ENCODE peak calls at places on chromosomes 1 and 21, in six cellular contexts. U is PC-9, Z is GM23248, K is GM23338, J is OCI-LY7, A is PC-3. W is an unnamed sample.
A peak's percentile ranks its signal among the peaks of the same experiment; 100 is the strongest.

GRCh38 chr1:24155011-24155782 is 12.3 kb upstream of the IL22RA1 start:
- DNase-seq in U (no peak), Z (peak; percentile 20), K (peak; percentile 78), J (peak; percentile 16), A (peak; percentile 28), W (peak; percentile 57)

GRCh38 chr1:198465201-198466144 is 75.0 kb downstream of the ATP6V1G3 start:
- DNase-seq in U (peak; percentile 65), Z (peak; percentile 82), K (peak; percentile 78), J (peak; percentile 62), A (peak; percentile 74), W (peak; percentile 56)

GRCh38 chr1:100747821-100748220 is 28.3 kb downstream of the VCAM1 start:
- DNase-seq in U (no peak), Z (no peak), K (no peak), J (no peak), A (no peak), W (no peak)

GRCh38 chr1:7606096-7606495 is 165.0 kb upstream of the VAMP3 start:
- DNase-seq in U (no peak), Z (no peak), K (no peak), J (no peak), A (no peak), W (no peak)

GRCh38 chr1:56375184-56375837 is 204.1 kb downstream of the PLPP3 start:
- DNase-seq in U (peak; percentile 76), Z (peak; percentile 31), K (peak; percentile 59), J (no peak), A (peak; percentile 90), W (no peak)

GRCh38 chr1:93680121-93681094 is 1.2 kb downstream of the BCAR3 start:
- DNase-seq in U (peak; percentile 86), Z (peak; percentile 95), K (peak; percentile 97), J (peak; percentile 88), A (peak; percentile 82), W (peak; percentile 92)

GRCh38 chr1:167819849-167820683 is 93.9 kb downstream of the ADCY10 start:
- DNase-seq in U (peak; percentile 60), Z (peak; percentile 94), K (peak; percentile 82), J (no peak), A (peak; percentile 93), W (peak; percentile 77)

GRCh38 chr1:197356723-197357533 is 88.9 kb downstream of the CRB1 start:
- DNase-seq in U (peak; percentile 41), Z (peak; percentile 65), K (peak; percentile 72), J (peak; percentile 51), A (peak; percentile 62), W (peak; percentile 66)

GRCh38 chr1:99180915-99181314 is 83.4 kb upstream of the PLPPR4 start:
- DNase-seq in U (no peak), Z (no peak), K (no peak), J (no peak), A (no peak), W (no peak)

GRCh38 chr21:26461500-26461899 is 111.6 kb downstream of the CYYR1 start:
- DNase-seq in U (no peak), Z (peak; percentile 45), K (no peak), J (no peak), A (peak; percentile 30), W (no peak)

GRCh38 chr1:79005945-79006344 is 585 bp downstream of the ADGRL4 start:
- DNase-seq in U (no peak), Z (peak; percentile 40), K (peak; percentile 2), J (no peak), A (no peak), W (no peak)

GRCh38 chr1:227942716-227943261 is 4.9 kb downstream of the WNT9A start:
- DNase-seq in U (no peak), Z (no peak), K (no peak), J (no peak), A (no peak), W (no peak)

GRCh38 chr21:42534901-42535378 is 21.3 kb downstream of the SLC37A1 start:
- DNase-seq in U (no peak), Z (no peak), K (no peak), J (peak; percentile 88), A (no peak), W (no peak)

GRCh38 chr21:28308516-28308915 is 684.2 kb downstream of the LTN1 start:
- DNase-seq in U (no peak), Z (peak; percentile 62), K (no peak), J (no peak), A (peak; percentile 74), W (no peak)

GRCh38 chr1:21451981-21452411 is 12.1 kb downstream of the NBPF3 start:
- DNase-seq in U (no peak), Z (peak; percentile 36), K (no peak), J (no peak), A (peak; percentile 34), W (no peak)

GRCh38 chr1:211738709-211739301 is 63.4 kb upstream of the NEK2 start:
- DNase-seq in U (peak; percentile 63), Z (no peak), K (no peak), J (peak; percentile 10), A (peak; percentile 29), W (no peak)

GRCh38 chr1:9717193-9718005 is 65.9 kb downstream of the PIK3CD start:
- DNase-seq in U (no peak), Z (no peak), K (peak; percentile 78), J (peak; percentile 95), A (no peak), W (no peak)

GRCh38 chr1:110460253-110461220 is 9.6 kb downstream of the PROK1 start:
- DNase-seq in U (peak; percentile 80), Z (peak; percentile 86), K (peak; percentile 90), J (peak; percentile 81), A (peak; percentile 94), W (peak; percentile 89)

GRCh38 chr1:53619811-53620619 is 118.9 kb downstream of the GLIS1 start:
- DNase-seq in U (no peak), Z (peak; percentile 16), K (no peak), J (no peak), A (peak; percentile 18), W (no peak)

GRCh38 chr21:16124397-16125130 is 394.8 kb downstream of the USP25 start:
- DNase-seq in U (peak; percentile 36), Z (peak; percentile 90), K (peak; percentile 15), J (no peak), A (peak; percentile 90), W (peak; percentile 24)

GRCh38 chr21:36247316-36247715 is 72.7 kb upstream of the MORC3 start:
- DNase-seq in U (no peak), Z (no peak), K (no peak), J (no peak), A (no peak), W (no peak)

GRCh38 chr1:188295157-188295556 is 1466.4 kb downstream of the PLA2G4A start:
- DNase-seq in U (no peak), Z (no peak), K (peak; percentile 12), J (no peak), A (no peak), W (no peak)

GRCh38 chr1:42922687-42923366 is 35.8 kb downstream of the SLC2A1 start:
- DNase-seq in U (peak; percentile 80), Z (peak; percentile 84), K (peak; percentile 94), J (peak; percentile 87), A (peak; percentile 88), W (peak; percentile 73)

GRCh38 chr1:179706339-179706941 is 36.7 kb upstream of the FAM163A start:
- DNase-seq in U (no peak), Z (peak; percentile 70), K (peak; percentile 78), J (peak; percentile 70), A (peak; percentile 54), W (peak; percentile 80)

GRCh38 chr1:199794105-199794863 is 233.2 kb upstream of the NR5A2 start:
- DNase-seq in U (no peak), Z (peak; percentile 33), K (no peak), J (no peak), A (peak; percentile 40), W (no peak)

GRCh38 chr1:41978986-41979385 is 60.3 kb upstream of the HIVEP3 start:
- DNase-seq in U (no peak), Z (no peak), K (no peak), J (no peak), A (no peak), W (no peak)

DNA sequence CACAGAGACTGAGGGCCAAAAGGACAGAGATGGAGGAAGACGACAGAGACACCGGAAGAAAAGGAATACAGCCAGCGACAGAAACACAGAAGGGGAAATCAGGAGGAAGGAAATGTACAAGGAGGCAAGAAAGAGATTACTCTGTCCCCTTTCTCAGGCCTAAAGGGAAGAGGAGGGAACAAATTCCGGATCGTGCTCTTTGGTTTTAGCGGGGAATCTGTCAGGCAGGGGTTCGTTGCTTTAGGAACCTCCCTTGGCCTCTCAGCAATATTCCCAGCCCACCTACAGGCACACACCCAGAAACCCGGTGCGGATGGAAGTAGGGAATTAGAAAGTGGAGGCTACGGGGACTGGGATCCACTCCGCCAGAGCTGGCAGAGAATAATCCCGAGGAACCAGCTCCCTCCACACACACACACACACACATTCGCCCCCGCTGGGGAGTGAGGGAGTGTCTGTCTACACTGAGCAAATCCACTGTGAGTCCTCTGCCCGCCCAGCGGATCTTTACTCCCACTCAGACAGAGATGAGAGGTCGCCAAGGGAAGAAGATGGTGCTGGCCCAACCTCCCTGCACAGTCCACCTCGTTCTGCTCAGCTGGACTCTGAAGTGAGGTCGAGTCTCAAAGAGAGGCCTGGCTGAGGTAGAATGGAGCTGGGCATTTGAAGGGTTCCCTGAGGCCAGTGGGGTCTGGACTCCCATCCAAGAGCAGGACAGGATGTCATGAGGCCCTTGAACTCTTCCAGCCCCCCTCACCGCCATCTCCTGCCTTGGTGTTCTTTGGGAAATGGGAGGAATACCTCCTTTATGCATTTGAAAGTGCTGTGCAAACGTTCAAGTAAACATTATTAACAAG is 5.7 kb downstream of the TAL1 start:
- DNase-seq in U (no peak), Z (no peak), K (peak; percentile 24), J (no peak), A (no peak), W (no peak)
- H3K4me2 ChIP-seq in U (no peak overlapping the region), Z (no peak overlapping the region), K (peak overlapping the region; percentile 74), J (no peak overlapping the region), A (no peak overlapping the region), W (peak overlapping the region; percentile 83)

DNA sequence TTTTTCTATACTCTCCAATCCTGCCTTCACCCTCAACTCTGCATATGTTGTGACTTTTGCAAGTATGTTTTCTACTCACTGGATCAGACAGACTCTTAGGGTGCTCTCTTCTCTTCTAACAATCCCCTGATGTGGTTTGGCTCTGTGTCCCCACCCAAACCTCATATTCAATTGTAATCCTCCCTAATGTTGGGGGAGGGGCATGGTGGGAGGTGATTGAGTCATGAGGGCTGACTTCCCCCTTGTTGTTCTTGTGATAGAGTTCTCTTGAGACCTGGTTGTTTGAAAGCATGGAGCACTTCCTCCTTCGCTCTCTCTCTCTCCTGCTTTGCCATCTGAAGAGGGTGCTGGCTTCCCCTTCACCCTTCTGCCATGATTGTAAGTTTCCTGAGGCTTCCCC is 148.9 kb upstream of the IGSF21 start:
- DNase-seq in U (no peak), Z (no peak), K (no peak), J (peak; percentile 9), A (no peak), W (no peak)
- H2AFZ ChIP-seq in U (no peak overlapping the region), Z (no peak overlapping the region), K (peak overlapping the region; percentile 66), J (no peak overlapping the region), A (no peak overlapping the region), W (no peak overlapping the region)

DNA sequence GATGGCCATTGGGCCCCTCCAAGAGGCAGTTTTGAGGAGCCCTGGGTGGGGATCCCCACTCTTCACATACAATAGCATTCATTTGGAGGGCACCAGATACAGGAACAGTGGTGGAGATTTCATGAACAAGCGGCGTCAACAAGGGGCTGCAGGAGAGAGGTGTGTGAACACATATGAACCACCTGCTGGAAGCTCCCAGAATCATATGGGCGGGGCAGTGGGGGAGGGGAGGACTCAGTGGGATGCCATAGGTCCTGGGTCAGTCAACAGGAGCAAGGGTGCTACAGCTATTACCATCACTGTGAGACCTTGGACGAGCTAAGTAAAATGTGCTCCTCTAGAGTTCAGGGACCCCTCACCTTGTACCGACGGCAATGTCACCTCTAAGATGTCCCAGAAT is 100.4 kb upstream of the IRF2BP2 start:
- DNase-seq in U (peak; percentile 19), Z (no peak), K (no peak), J (no peak), A (no peak), W (no peak)
- H3K9me2 ChIP-seq in U (no peaks in the 10 kb centered on the region), Z (no peaks in the 10 kb centered on the region), K (peaks cover 3% of the 10 kb centered on the region), J (no peaks in the 10 kb centered on the region), A (no peaks in the 10 kb centered on the region), W (no peaks in the 10 kb centered on the region)

GRCh38 chr1:26855636-26856035 is 7.3 kb upstream of the SFN start:
- DNase-seq in U (no peak), Z (no peak), K (no peak), J (no peak), A (no peak), W (no peak)
- H3K4me2 ChIP-seq in U (no peak overlapping the region), Z (no peak overlapping the region), K (no peak overlapping the region), J (no peak overlapping the region), A (no peak overlapping the region), W (no peak overlapping the region)